ENCODE peak calls at places on chromosomes 2 and 18, in five cellular contexts. V is fibroblast of lung; D is transverse colon; K is effector memory CD4-positive, alpha-beta T cell; Z is cardiac muscle cell. L is an unnamed sample. For H3K4me1 and H3K27me3, the result is how much of the 10 kb centered on the place peaks cover.

GRCh38 chr2:191552036-191552435 is 125.9 kb upstream of the NABP1 start:
- DNase-seq in V (no peak), D (no peak), K (no peak), Z (peak), L (no peak)

GRCh38 chr18:58254873-58255511 is 211.0 kb downstream of the NEDD4L start:
- DNase-seq in V (peak), D (no peak), K (no peak), Z (no peak), L (no peak)

GRCh38 chr2:85921659-85922058 is 32.9 kb upstream of the ST3GAL5 start:
- DNase-seq in V (no peak), D (no peak), K (no peak), Z (no peak), L (no peak)

GRCh38 chr2:86020984-86021383 is 84.7 kb downstream of the POLR1A start:
- DNase-seq in V (peak), D (no peak), K (no peak), Z (peak), L (no peak)

GRCh38 chr2:172586255-172586891 is 30.5 kb downstream of the PDK1 start:
- DNase-seq in V (no peak), D (no peak), K (no peak), Z (no peak), L (no peak)

GRCh38 chr2:110979834-110980612 is 140.7 kb upstream of the BCL2L11 start:
- DNase-seq in V (no peak), D (no peak), K (no peak), Z (no peak), L (no peak)

GRCh38 chr2:715038-715437 is 37.8 kb upstream of the TMEM18 start:
- DNase-seq in V (no peak), D (no peak), K (no peak), Z (no peak), L (no peak)

GRCh38 chr18:11849845-11850747 is 1.1 kb upstream of the CHMP1B start:
- DNase-seq in V (peak), D (peak), K (peak), Z (peak), L (peak)

GRCh38 chr2:143123911-143124310 is 5.3 kb upstream of the ARHGAP15 start:
- DNase-seq in V (no peak), D (no peak), K (no peak), Z (no peak), L (no peak)
- H3K4me1 ChIP-seq in V (under half), D (under half), K (under half), Z (under half), L (under half)

GRCh38 chr2:69164379-69164778 is 151.4 kb downstream of the ANTXR1 start:
- DNase-seq in V (peak), D (no peak), K (no peak), Z (peak), L (no peak)
- H3K27ac ChIP-seq in V (peak), D (peak), K (no peak), Z (peak), L (peak)

DNA sequence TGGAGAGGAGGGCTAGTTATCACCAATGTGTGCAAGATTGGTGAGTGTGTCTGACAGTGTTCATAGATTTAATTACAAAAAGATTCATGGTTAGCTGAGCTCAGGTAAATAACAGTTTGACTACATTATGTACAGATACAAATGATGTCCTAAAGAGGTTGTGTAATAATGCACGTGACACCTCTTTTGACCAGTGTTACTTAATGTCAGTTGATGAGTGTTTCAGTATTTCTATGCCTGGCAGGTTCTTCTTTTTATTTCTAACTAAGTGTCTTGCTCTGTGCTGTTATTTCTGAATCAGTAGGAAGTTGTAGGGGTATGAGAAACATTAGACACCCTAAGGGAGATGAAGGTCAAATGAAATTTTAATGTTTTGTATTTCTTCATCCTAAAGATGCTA is 7.9 kb upstream of the INHBB start:
- DNase-seq in V (no peak), D (no peak), K (no peak), Z (no peak), L (no peak)
- H3K27me3 ChIP-seq in V (under half), D (half or more), K (under half), Z (under half), L (under half)

GRCh38 chr2:96841707-96842495 is 1.9 kb downstream of the ANKRD23 start:
- DNase-seq in V (no peak), D (no peak), K (no peak), Z (no peak), L (no peak)
- H3K4me1 ChIP-seq in V (under half), D (under half), K (under half), Z (under half), L (under half)

DNA sequence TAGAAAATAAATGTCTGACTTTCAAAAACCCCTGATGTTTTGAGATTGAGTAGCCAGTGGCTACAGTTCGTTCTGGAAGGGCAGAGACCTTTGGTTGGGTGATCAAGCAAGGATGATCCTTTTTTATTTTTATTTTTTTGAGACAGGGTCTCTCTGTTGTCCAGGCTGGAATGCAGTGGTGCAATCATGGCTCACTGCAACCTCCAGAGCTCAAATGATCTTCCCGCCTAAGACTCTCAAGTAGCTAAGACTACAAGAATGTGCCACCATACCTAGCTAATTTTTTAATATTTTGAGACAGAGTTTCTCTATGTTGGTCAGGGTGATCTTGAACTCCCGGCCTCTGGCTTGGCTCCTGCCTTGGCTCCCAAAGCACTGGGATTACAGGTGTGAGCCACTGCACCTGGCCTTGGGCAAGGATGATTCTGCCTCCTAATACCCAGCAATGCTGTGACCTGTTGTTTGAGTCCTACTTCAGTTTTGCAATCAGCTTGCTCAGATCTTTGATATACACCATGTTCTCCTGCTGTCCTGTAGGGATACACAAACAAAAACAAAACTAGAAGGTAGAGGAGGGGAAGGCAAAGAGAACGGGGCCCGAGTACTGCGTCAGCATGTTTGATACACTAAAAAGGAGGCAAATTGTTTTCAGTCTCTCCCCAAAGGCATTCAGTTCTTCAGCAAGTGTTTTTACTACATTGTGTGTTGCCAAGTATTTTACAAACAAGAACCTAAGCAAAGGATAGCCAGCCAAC is 59.2 kb upstream of the LYPD6B start:
- DNase-seq in V (no peak), D (no peak), K (no peak), Z (no peak), L (no peak)
- H3K27ac ChIP-seq in V (no peak), D (no peak), K (no peak), Z (no peak), L (peak)

DNA sequence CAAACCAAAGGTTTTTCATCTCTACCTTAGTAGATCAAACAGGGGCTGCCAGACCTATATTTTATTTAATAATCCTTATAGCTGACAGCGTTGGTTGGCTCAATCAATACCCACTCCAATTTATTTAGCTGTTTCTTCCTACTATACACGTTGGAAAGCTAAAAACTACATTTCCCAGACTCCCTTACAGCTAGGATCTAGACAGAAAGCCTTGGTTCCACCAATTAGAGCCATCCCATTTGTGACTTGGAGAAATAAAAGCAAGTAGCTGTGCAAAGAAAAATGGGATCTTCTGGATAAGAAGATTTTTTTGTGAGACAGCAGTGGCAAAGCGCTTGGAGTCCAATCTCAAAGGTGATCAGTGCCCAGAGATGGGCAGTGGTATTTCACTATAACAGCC is 331.3 kb upstream of the MEIS1 start:
- DNase-seq in V (no peak), D (no peak), K (no peak), Z (no peak), L (no peak)
- H3K27me3 ChIP-seq in V (under half), D (under half), K (under half), Z (under half), L (under half)

DNA sequence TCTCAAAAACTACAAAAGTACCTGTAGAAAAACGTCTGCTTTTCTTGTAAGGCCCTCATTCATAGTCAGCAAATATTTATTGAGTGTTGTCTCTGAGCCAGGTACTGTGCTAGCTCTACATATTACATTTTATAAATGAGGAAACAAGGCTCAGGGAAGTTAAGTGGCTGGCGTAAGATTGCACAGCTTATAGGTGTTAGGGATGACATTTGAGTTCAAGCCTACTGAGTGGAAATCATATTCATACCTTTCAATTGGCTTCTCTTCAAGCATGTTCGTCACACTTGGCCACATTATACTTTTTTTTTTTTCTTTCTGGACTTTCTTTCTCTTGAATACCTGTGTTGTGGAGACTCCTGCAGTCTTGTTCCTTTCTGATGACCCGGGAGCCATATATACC is 5.9 kb downstream of the NCOA1 start:
- DNase-seq in V (no peak), D (no peak), K (no peak), Z (no peak), L (no peak)
- H3K4me1 ChIP-seq in V (under half), D (under half), K (under half), Z (under half), L (under half)